ENCODE peak calls at places on chromosomes 7 and 10, in eight cellular contexts. S is cardiac muscle cell, J is heart left ventricle, D is left lung, U is OCI-LY7, Q is thyroid gland, V is A549, C is tibial artery. Z is an unnamed sample.

GRCh38 chr10:43728425-43728824 is 79.7 kb upstream of the ZNF32 start:
- DNase-seq in S (no peak), J (no peak), D (no peak), U (no peak), Q (no peak), V (no peak), C (no peak), Z (no peak)

GRCh38 chr7:55048221-55048859 is 29.5 kb downstream of the EGFR start:
- DNase-seq in S (no peak), J (no peak), D (no peak), U (no peak), Q (peak), V (peak), C (no peak), Z (no peak)

GRCh38 chr10:79367421-79368189 is 20.3 kb downstream of the PPIF start:
- DNase-seq in S (no peak), J (no peak), D (no peak), U (no peak), Q (no peak), V (no peak), C (no peak), Z (no peak)

GRCh38 chr10:78656397-78656796 is 412.4 kb upstream of the ZMIZ1 start:
- DNase-seq in S (no peak), J (no peak), D (no peak), U (no peak), Q (no peak), V (no peak), C (no peak), Z (no peak)

GRCh38 chr10:92848037-92848440 is 281 bp upstream of the EXOC6 start:
- DNase-seq in S (no peak), J (no peak), D (no peak), U (no peak), Q (no peak), V (no peak), C (no peak), Z (no peak)

GRCh38 chr7:112377607-112378006 is 72.7 kb upstream of the IFRD1 start:
- DNase-seq in S (no peak), J (no peak), D (no peak), U (no peak), Q (no peak), V (no peak), C (no peak), Z (no peak)

GRCh38 chr7:815284-816216 is 16.7 kb upstream of the SUN1 start:
- DNase-seq in S (peak), J (peak), D (peak), U (peak), Q (peak), V (peak), C (no peak), Z (no peak)

GRCh38 chr10:30784521-30784895 is 155.0 kb upstream of the LYZL2 start:
- DNase-seq in S (no peak), J (no peak), D (no peak), U (no peak), Q (no peak), V (no peak), C (no peak), Z (no peak)

GRCh38 chr7:43201912-43202311 is 89.5 kb downstream of the HECW1 start:
- DNase-seq in S (no peak), J (no peak), D (no peak), U (no peak), Q (no peak), V (no peak), C (no peak), Z (no peak)

GRCh38 chr10:21516270-21517131 is 9.0 kb downstream of the SKIDA1 start:
- DNase-seq in S (peak), J (peak), D (peak), U (peak), Q (peak), V (peak), C (peak), Z (no peak)

GRCh38 chr10:13587367-13587766 is 602 bp downstream of the PRPF18 start:
- DNase-seq in S (peak), J (no peak), D (no peak), U (peak), Q (peak), V (no peak), C (no peak), Z (no peak)

GRCh38 chr10:26407406-26407969 is 30.7 kb upstream of the APBB1IP start:
- DNase-seq in S (no peak), J (no peak), D (peak), U (no peak), Q (no peak), V (peak), C (no peak), Z (no peak)

GRCh38 chr7:109522585-109522984 is 952.9 kb downstream of the DNAJB9 start:
- DNase-seq in S (no peak), J (no peak), D (no peak), U (no peak), Q (no peak), V (no peak), C (no peak), Z (no peak)

GRCh38 chr7:100825215-100825671 is 2.1 kb downstream of the EPHB4 start:
- DNase-seq in S (peak), J (peak), D (no peak), U (no peak), Q (peak), V (no peak), C (no peak), Z (no peak)

GRCh38 chr7:77393954-77394353 is 22.2 kb downstream of the GSAP start:
- DNase-seq in S (no peak), J (no peak), D (no peak), U (no peak), Q (no peak), V (no peak), C (no peak), Z (no peak)

GRCh38 chr10:3757250-3757637 is 27.8 kb downstream of the KLF6 start:
- DNase-seq in S (no peak), J (no peak), D (no peak), U (peak), Q (no peak), V (no peak), C (no peak), Z (no peak)

GRCh38 chr7:116776610-116777289 is 85.6 kb upstream of the CAPZA2 start:
- DNase-seq in S (no peak), J (no peak), D (no peak), U (no peak), Q (no peak), V (peak), C (no peak), Z (peak)

GRCh38 chr10:46549171-46550075 is 7.0 kb downstream of the GPRIN2 start:
- DNase-seq in S (no peak), J (peak), D (peak), U (no peak), Q (no peak), V (no peak), C (peak), Z (no peak)

GRCh38 chr7:24702674-24703235 is 54.5 kb downstream of the GSDME start:
- DNase-seq in S (no peak), J (no peak), D (no peak), U (no peak), Q (peak), V (no peak), C (no peak), Z (no peak)

GRCh38 chr10:112524637-112525036 is 77.6 kb downstream of the VTI1A start:
- DNase-seq in S (no peak), J (no peak), D (no peak), U (no peak), Q (no peak), V (no peak), C (no peak), Z (no peak)

DNA sequence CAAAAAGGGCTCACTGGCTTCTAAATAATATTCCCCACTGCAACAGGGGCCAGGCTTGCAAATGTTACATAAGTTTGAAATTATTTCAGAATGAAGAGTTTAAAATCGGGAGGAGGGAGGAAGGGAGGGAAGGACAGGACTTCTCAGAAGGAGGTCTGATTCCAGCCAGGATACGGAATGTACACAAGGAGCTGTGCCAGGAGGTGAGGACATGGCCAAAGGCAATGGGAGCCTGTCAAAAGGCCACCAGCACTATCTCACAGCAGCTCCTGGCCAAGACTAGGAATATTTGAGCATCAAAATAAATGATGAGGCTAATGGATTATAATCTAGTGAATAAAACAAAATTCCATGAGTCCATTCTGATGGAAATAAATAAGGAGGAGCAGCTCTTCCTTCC is 18.6 kb upstream of the DRGX start:
- DNase-seq in S (no peak), J (no peak), D (no peak), U (no peak), Q (no peak), V (no peak), C (no peak), Z (no peak)
- H3K27ac ChIP-seq in S (no peak), J (no peak), D (no peak), U (no peak), Q (no peak), V (no peak), C (no peak), Z (no peak)

GRCh38 chr7:133699390-133699789 is 427.8 kb upstream of the LRGUK start:
- DNase-seq in S (no peak), J (no peak), D (no peak), U (no peak), Q (no peak), V (no peak), C (no peak), Z (no peak)

GRCh38 chr7:133693281-133693680 is 433.9 kb upstream of the LRGUK start:
- DNase-seq in S (no peak), J (no peak), D (no peak), U (no peak), Q (no peak), V (no peak), C (no peak), Z (no peak)

GRCh38 chr7:133698127-133698526 is 429.0 kb upstream of the LRGUK start:
- DNase-seq in S (no peak), J (no peak), D (no peak), U (no peak), Q (no peak), V (no peak), C (no peak), Z (no peak)

GRCh38 chr7:133695976-133696531 is 431.1 kb upstream of the LRGUK start:
- DNase-seq in S (no peak), J (no peak), D (no peak), U (no peak), Q (no peak), V (no peak), C (no peak), Z (no peak)

GRCh38 chr7:133697585-133697984 is 429.6 kb upstream of the LRGUK start:
- DNase-seq in S (no peak), J (no peak), D (no peak), U (no peak), Q (no peak), V (no peak), C (no peak), Z (no peak)
- H3K27ac ChIP-seq in S (no peak), J (no peak), D (no peak), U (no peak), Q (no peak), V (no peak), C (no peak), Z (no peak)

DNA sequence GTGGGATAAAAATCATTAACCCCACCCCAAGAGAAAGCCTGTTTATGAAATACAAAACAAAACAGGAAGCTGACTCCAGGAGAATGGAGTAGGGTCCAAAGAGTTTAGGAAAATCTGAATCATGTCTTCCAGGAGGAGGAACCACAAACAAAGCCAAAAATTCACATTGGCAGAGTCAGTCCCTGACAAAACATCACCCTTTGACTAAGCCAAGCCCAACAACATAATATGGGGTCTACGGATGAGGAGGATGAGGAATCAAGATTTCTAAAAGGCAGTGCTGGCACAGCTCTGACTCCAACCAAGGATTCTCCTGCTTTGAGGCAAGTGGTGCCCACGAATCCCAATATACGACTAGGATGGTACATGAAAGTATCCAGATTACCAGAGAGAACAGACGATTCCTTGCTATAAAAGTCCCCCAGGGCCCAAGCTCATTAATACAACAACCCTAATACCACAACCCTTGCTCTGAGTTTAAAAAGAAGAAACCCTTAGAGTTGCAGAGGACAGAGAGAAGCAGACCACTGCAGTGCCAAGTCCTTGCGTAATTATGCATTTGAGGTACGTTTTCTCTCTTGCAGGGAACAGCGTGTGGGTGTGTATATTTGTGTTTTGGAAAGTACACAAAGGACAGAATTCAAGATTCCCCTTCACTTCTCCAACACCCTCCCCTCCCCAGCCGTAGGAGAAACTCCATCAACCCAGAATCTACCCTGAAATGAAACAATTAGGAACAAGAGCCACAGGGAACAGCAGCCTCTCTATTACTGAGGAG is 23.5 kb downstream of the XPNPEP1 start:
- DNase-seq in S (no peak), J (no peak), D (no peak), U (no peak), Q (no peak), V (no peak), C (peak), Z (no peak)
- H3K27ac ChIP-seq in S (no peak), J (peak), D (peak), U (no peak), Q (peak), V (no peak), C (peak), Z (no peak)

GRCh38 chr7:158283016-158283974 is 304.3 kb downstream of the PTPRN2 start:
- DNase-seq in S (no peak), J (no peak), D (no peak), U (no peak), Q (no peak), V (no peak), C (peak), Z (no peak)

GRCh38 chr7:158284121-158284520 is 303.5 kb downstream of the PTPRN2 start:
- DNase-seq in S (no peak), J (no peak), D (no peak), U (no peak), Q (no peak), V (no peak), C (peak), Z (no peak)

GRCh38 chr7:158285383-158285770 is 302.2 kb downstream of the PTPRN2 start:
- DNase-seq in S (no peak), J (no peak), D (no peak), U (no peak), Q (no peak), V (no peak), C (peak), Z (no peak)

GRCh38 chr7:158286210-158286609 is 301.4 kb downstream of the PTPRN2 start:
- DNase-seq in S (no peak), J (no peak), D (no peak), U (no peak), Q (no peak), V (no peak), C (no peak), Z (no peak)

GRCh38 chr7:158284617-158285382 is 302.8 kb downstream of the PTPRN2 start:
- DNase-seq in S (no peak), J (no peak), D (no peak), U (no peak), Q (no peak), V (no peak), C (peak), Z (no peak)
- H3K27ac ChIP-seq in S (no peak), J (no peak), D (no peak), U (no peak), Q (no peak), V (no peak), C (no peak), Z (no peak)

DNA sequence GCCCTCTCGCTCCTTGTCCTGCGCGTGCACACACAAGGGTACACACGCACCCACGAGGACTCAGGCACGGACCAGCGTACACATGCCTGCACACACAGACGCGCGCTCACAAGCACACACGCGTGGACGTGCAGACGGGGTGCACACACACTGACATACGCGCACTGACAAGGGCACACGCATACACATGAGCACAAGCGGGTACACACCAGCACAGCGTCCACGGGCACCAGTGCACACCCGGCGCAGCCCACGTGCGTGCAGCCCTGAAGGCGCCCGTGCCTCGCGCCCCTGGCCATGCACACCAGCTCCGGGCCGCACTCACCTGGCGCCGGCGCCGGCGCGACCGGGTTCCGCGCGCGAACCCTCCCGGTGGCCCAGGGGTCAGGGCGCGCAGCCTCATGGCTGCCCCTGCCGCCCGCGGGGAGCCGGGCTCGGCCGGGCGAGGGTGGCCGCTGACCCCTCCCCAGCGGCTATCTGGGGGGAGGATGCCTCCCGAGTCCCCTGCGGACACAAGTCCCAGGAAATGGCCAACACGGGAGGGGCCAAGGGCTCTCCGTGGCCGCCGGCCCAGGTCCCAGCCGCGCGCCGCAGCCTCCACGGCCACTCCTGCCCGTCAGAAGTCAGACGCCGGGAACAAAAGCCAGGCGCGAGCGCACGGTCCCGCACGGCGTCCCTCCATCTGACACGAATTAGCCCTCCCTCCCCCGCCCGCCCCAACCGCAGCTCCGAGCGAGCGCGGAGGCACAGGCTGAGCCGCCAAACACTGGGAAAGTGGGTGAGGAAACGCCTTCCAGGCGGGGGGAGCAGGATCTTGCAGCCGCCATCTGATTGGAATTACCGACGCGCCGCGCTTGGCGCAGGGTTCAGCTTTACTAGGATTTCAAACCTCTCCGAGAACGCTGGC is 45.0 kb downstream of the TNS3 start:
- DNase-seq in S (peak), J (peak), D (peak), U (no peak), Q (peak), V (no peak), C (peak), Z (no peak)
- H3K27ac ChIP-seq in S (no peak), J (peak), D (no peak), U (no peak), Q (no peak), V (peak), C (peak), Z (no peak)

GRCh38 chr7:73395538-73396503 is 37.8 kb upstream of the FZD9 start:
- DNase-seq in S (no peak), J (peak), D (no peak), U (no peak), Q (no peak), V (no peak), C (no peak), Z (no peak)
- H3K27ac ChIP-seq in S (no peak), J (no peak), D (no peak), U (no peak), Q (no peak), V (no peak), C (no peak), Z (no peak)

DNA sequence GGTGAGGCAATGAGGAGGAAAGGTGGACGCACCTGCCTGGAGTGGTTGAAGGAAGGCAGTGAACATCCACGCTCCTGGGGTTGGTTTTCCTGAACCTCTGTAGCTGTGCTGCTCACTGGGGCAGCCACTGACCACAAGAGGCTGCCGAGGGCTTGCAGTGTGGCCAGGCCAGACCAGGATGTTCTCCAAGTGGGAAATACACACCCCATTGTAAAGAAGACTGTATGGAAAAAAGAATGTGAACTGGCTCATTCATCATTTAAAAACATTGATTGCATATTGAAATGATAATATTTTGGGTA is 107.6 kb downstream of the SNX10 start:
- DNase-seq in S (peak), J (peak), D (peak), U (no peak), Q (peak), V (peak), C (peak), Z (no peak)
- H3K27ac ChIP-seq in S (no peak), J (peak), D (peak), U (peak), Q (no peak), V (peak), C (no peak), Z (no peak)

DNA sequence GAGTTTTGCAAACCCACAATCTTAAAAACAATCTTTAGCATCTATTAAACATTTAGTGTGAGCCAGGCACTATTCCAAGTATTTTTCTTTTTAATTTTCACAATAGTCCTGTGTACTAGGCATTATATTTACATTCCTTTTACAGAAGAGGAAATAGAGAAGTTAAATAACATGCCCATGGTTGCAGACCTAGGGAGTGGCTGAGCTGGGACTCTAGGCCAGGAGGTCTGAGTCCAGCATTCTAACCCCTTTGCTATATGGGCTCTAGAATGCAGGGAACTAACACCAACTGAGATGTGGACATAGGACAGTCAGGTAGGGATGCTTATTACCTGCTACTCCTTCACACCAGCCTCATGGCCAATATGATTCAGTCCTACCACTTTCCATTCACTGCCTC is 243.8 kb downstream of the XPNPEP1 start:
- DNase-seq in S (no peak), J (no peak), D (no peak), U (no peak), Q (no peak), V (no peak), C (no peak), Z (no peak)
- H3K27ac ChIP-seq in S (no peak), J (no peak), D (no peak), U (no peak), Q (no peak), V (no peak), C (no peak), Z (no peak)

Z was measured in epithelial cell of prostate.